ENCODE peak calls at places on chromosomes 5 and 9, in four cellular contexts. D, A, F and B are unnamed samples.

GRCh38 chr5:56443826-56444225 is 210.7 kb upstream of the ANKRD55 start:
- DNase-seq in D (no peak), A (no peak), F (no peak), B (no peak)

GRCh38 chr9:131758972-131759647 is 19.2 kb upstream of the RAPGEF1 start:
- DNase-seq in D (no peak), A (no peak), F (no peak), B (no peak)

GRCh38 chr9:119252671-119253299 is 116.5 kb downstream of the BRINP1 start:
- DNase-seq in D (no peak), A (no peak), F (no peak), B (no peak)

GRCh38 chr5:133041910-133042309 is 9.9 kb upstream of the HSPA4 start:
- DNase-seq in D (no peak), A (no peak), F (no peak), B (no peak)

GRCh38 chr9:130239741-130240241 is 25.8 kb upstream of the HMCN2 start:
- DNase-seq in D (no peak), A (no peak), F (no peak), B (no peak)

GRCh38 chr5:109387408-109387974 is 22.3 kb downstream of the PJA2 start:
- DNase-seq in D (no peak), A (no peak), F (no peak), B (no peak)

GRCh38 chr5:71810023-71810422 is 90.9 kb downstream of the CARTPT start:
- DNase-seq in D (no peak), A (no peak), F (no peak), B (no peak)

GRCh38 chr5:96157077-96157780 is 195.6 kb upstream of the ELL2 start:
- DNase-seq in D (no peak), A (no peak), F (no peak), B (no peak)

GRCh38 chr9:109886617-109887016 is 106.6 kb downstream of the PALM2AKAP2 start:
- DNase-seq in D (no peak), A (no peak), F (no peak), B (peak; percentile 69)

GRCh38 chr5:90612930-90613329 is 54.3 kb downstream of the ADGRV1 start:
- DNase-seq in D (no peak), A (no peak), F (no peak), B (no peak)

GRCh38 chr9:128554155-128554862 is 1.9 kb downstream of the SPTAN1 start:
- DNase-seq in D (no peak), A (peak; percentile 72), F (no peak), B (peak; percentile 48)

GRCh38 chr5:22669345-22669744 is 183.8 kb downstream of the CDH12 start:
- DNase-seq in D (no peak), A (no peak), F (no peak), B (peak; percentile 4)

GRCh38 chr5:175658299-175659145 is 651 bp downstream of the HRH2 start:
- DNase-seq in D (no peak), A (no peak), F (peak; percentile 35), B (no peak)

GRCh38 chr9:7858166-7858565 is 58.6 kb upstream of the DMAC1 start:
- DNase-seq in D (no peak), A (no peak), F (no peak), B (no peak)

GRCh38 chr9:117315236-117315635 is 99.6 kb downstream of the ASTN2 start:
- DNase-seq in D (no peak), A (no peak), F (no peak), B (no peak)

GRCh38 chr5:103774736-103775135 is 212.1 kb upstream of the NUDT12 start:
- DNase-seq in D (no peak), A (no peak), F (no peak), B (no peak)

GRCh38 chr5:158142182-158142581 is 283.2 kb upstream of the CLINT1 start:
- DNase-seq in D (no peak), A (no peak), F (no peak), B (no peak)

GRCh38 chr9:95505072-95505471 is 11.7 kb downstream of the PTCH1 start:
- DNase-seq in D (no peak), A (no peak), F (no peak), B (no peak)

GRCh38 chr9:28741459-28741858 is 1168.2 kb upstream of the C9orf72 start:
- DNase-seq in D (no peak), A (no peak), F (no peak), B (no peak)
- H3K4me3 ChIP-seq in D (no peak overlapping the region), A (no peak overlapping the region), F (no peak overlapping the region), B (no peak overlapping the region)

DNA sequence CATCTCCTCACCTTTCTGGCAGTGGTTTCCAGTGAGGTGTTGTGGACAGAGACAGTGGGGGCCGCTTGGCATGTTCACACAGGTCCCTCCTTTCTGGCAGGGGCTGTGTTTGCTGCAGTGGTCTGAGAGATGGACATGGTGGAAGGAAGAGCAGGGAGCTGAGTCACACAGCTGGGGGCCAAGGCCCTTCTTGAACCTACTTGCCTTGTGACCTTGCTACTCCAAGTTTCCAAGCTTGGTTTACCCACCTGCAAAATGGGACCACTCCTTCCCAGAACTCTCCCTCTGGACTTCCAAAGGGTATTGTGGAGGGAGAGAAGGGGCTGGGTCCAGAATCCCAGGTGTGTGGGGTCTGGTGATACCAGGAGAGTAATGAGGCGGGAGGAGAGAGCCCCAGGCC is 4.1 kb downstream of the F12 start:
- DNase-seq in D (no peak), A (no peak), F (no peak), B (no peak)
- H3K4me3 ChIP-seq in D (no peak overlapping the region), A (no peak overlapping the region), F (no peak overlapping the region), B (no peak overlapping the region)

DNA sequence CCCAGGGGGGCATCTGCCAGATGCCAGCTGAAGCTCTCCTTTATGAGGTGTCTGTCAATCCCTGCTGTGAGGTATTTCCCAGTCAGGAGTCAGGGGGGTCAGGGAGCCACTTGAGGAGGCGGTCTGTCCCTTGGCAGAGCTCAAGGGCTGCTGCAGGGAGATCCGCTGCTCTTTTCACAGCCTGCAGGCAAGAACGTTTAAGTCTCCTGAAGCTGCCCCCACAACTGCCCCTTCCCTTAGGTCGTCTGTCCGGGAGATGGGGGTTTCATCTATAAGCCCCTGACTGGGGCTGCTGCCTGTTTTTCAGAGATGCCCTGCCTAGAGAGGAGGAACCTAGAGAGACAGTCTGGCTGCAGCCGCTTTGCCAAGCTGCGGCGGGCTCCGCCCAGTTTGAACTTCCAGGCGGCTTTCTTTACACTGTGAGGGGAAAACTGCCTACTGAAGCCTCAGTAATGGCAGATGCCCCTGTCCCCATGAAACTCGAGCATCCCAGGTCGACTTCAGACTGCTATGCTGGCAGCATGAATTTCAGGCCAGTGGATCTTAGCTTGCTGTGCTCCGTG is 148.3 kb downstream of the RPS23 start:
- DNase-seq in D (no peak), A (no peak), F (no peak), B (no peak)
- H3K4me3 ChIP-seq in D (no peak overlapping the region), A (no peak overlapping the region), F (no peak overlapping the region), B (no peak overlapping the region)

GRCh38 chr5:1768283-1769000 is 31.2 kb downstream of the MRPL36 start:
- DNase-seq in D (no peak), A (no peak), F (no peak), B (no peak)

GRCh38 chr5:1769752-1770442 is 29.7 kb downstream of the MRPL36 start:
- DNase-seq in D (no peak), A (no peak), F (no peak), B (no peak)

GRCh38 chr5:1765880-1766235 is 33.8 kb downstream of the MRPL36 start:
- DNase-seq in D (no peak), A (no peak), F (no peak), B (no peak)

GRCh38 chr5:1769017-1769640 is 30.5 kb downstream of the MRPL36 start:
- DNase-seq in D (no peak), A (no peak), F (no peak), B (no peak)

DNA sequence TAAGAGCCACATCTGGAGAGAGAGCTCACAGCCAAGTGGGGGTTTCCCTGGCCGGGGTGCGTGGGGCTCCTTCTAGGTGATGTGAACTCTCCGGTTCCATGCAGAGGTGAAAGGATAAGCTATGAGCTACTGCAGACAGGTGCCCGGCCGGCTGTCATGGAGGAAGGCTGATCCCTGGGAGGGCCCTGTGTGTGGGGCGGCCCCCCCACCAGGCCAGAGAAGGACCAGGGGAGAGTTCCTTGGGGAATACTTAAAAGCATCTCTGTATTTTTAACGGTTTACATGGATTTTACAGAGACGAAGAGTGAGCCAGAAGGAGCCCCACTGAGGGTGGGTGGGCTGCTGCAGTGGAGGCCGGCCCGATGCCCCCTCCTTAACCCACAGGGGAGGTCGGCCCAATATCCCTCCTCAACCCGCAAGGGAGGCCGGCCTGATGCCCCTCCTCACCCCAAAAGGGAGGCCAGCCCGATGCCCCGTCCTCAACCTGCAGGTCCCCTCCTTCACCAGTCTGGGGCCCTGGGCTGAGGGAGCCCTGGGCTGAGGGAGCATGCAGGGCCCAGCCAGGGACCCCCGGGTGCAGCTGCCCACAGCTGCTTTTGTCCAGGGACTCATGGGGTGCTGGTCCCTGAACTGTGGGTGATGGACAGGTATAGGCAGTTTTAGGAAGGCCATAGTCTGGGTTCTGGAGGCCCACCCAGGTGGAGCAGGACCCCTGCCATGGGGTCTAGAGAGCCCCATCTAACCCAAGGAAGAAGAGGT is 31.9 kb downstream of the MRPL36 start:
- DNase-seq in D (no peak), A (no peak), F (no peak), B (no peak)
- H3K4me3 ChIP-seq in D (no peak overlapping the region), A (no peak overlapping the region), F (no peak overlapping the region), B (no peak overlapping the region)

DNA sequence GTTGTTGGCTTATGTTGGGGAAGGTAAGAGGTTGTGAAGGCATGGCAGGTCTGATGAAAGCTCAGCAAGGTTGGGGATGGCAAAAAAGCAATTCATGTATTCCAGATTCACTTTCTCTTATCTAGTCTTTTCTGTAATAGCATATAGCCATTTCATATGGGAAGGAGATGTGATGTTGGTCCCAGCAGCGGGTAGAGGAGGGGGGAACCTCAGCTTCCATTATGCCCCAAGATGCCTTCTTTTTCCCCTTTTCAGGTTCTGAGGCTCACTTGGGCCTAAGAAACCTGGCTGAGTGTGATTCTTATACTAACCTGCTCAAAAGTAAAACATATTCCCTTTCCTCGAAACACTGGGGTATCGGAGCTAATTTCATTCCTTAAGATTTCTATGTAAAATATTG is 201.6 kb downstream of the MEF2C start:
- DNase-seq in D (no peak), A (no peak), F (no peak), B (no peak)
- H3K4me3 ChIP-seq in D (no peak overlapping the region), A (no peak overlapping the region), F (no peak overlapping the region), B (no peak overlapping the region)

DNA sequence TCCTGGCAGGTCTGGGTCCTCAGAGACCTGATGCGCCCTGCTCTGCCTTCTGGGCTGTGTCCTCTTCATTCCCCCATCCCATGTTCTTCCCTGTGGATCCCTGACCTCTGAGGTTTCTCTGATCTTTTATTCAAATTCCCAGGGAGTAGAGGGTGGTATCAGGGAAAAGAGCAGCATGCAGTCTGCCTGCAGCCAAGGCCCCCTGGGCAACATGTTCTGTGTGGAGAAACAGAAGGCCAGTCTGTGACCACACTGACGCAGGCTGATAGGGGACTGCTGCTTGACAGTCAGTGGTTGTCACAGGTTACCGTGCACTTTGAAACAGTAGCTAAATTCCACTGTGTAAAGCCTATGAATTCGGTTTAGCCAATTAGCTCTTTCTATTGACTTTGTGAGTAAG is 156.6 kb upstream of the IRX2 start:
- DNase-seq in D (no peak), A (no peak), F (no peak), B (no peak)
- H3K4me3 ChIP-seq in D (no peak overlapping the region), A (no peak overlapping the region), F (no peak overlapping the region), B (no peak overlapping the region)

GRCh38 chr5:151125421-151125820 is 32.2 kb downstream of the ANXA6 start:
- DNase-seq in D (peak; percentile 36), A (no peak), F (peak; percentile 54), B (no peak)
- H3K4me3 ChIP-seq in D (no peak overlapping the region), A (no peak overlapping the region), F (no peak overlapping the region), B (no peak overlapping the region)

GRCh38 chr5:115815006-115815692 is 1.3 kb downstream of the CDO1 start:
- DNase-seq in D (no peak), A (no peak), F (no peak), B (no peak)
- H3K4me3 ChIP-seq in D (no peak overlapping the region), A (no peak overlapping the region), F (no peak overlapping the region), B (no peak overlapping the region)